ENCODE peak calls at places on chromosome 11, in four cellular contexts. S is KBM-7, M is AG09309, I is Ammon's horn. V is an unnamed sample.

GRCh38 chr11:46353706-46354105 is 6.4 kb downstream of the DGKZ start:
- DNase-seq in I (peak), M (no peak), S (no peak), V (no peak)

GRCh38 chr11:65776196-65776595 is 4.6 kb downstream of the AP5B1 start:
- DNase-seq in S (no peak), I (no peak), M (no peak), V (no peak)

GRCh38 chr11:122853971-122854446 is 15.7 kb downstream of the CRTAM start:
- DNase-seq in M (peak), I (peak), S (peak), V (peak)

GRCh38 chr11:128565881-128566280 is 21.5 kb downstream of the ETS1 start:
- DNase-seq in I (no peak), S (no peak), M (no peak), V (no peak)

GRCh38 chr11:120590472-120590871 is 78.9 kb downstream of the GRIK4 start:
- DNase-seq in M (no peak), S (no peak), I (no peak), V (no peak)

GRCh38 chr11:123374622-123374968 is 55.5 kb upstream of the GRAMD1B start:
- DNase-seq in M (no peak), S (no peak), I (no peak), V (no peak)

GRCh38 chr11:44556735-44557409 is 8.6 kb upstream of the CD82 start:
- DNase-seq in S (peak), I (peak), M (no peak), V (no peak)

GRCh38 chr11:102010776-102011500 is 36.3 kb upstream of the CFAP300 start:
- DNase-seq in M (peak), I (no peak), S (no peak), V (no peak)

GRCh38 chr11:119614227-119615002 is 114.6 kb downstream of the NECTIN1 start:
- DNase-seq in M (no peak), I (no peak), S (no peak), V (no peak)

GRCh38 chr11:11862995-11863394 is 21.2 kb downstream of the USP47 start:
- DNase-seq in I (no peak), S (no peak), M (no peak), V (no peak)

GRCh38 chr11:123560001-123560400 is 94.4 kb downstream of the SCN3B start:
- DNase-seq in S (no peak), M (peak), I (peak), V (no peak)

GRCh38 chr11:86459682-86460460 is 85.2 kb downstream of the CCDC81 start:
- DNase-seq in I (no peak), S (no peak), M (peak), V (no peak)

GRCh38 chr11:64097468-64098317 is 62.0 kb downstream of the FLRT1 start:
- DNase-seq in M (no peak), I (peak), S (no peak), V (no peak)

V was measured in NCI-H1930.